ENCODE peak calls at places on chromosome 9, in four cellular contexts. X is HEK293T, Q is AG09319, S is adipocyte. D is an unnamed sample.

GRCh38 chr9:36218411-36218901 is 27.7 kb downstream of the CLTA start:
- DNase-seq in X (no peak), Q (no peak), S (no peak), D (no peak)

GRCh38 chr9:136981588-136982231 is 1.1 kb upstream of the LCNL1 start:
- DNase-seq in X (no peak), Q (no peak), S (no peak), D (no peak)

GRCh38 chr9:129473523-129474244 is 147.2 kb downstream of the C9orf50 start:
- DNase-seq in X (no peak), Q (peak), S (peak), D (no peak)

GRCh38 chr9:134887219-134887618 is 6.6 kb downstream of the FCN2 start:
- DNase-seq in X (no peak), Q (no peak), S (no peak), D (no peak)

GRCh38 chr9:13967493-13967892 is 346.4 kb downstream of the NFIB start:
- DNase-seq in X (no peak), Q (no peak), S (no peak), D (no peak)

GRCh38 chr9:122179690-122180074 is 20.0 kb downstream of the MORN5 start:
- DNase-seq in X (no peak), Q (no peak), S (no peak), D (no peak)

GRCh38 chr9:4821133-4821532 is 28.4 kb downstream of the RCL1 start:
- DNase-seq in X (no peak), Q (no peak), S (no peak), D (no peak)

GRCh38 chr9:36748322-36748899 is 175.7 kb downstream of the MELK start:
- DNase-seq in X (peak), Q (peak), S (peak), D (no peak)

GRCh38 chr9:101739311-101739710 is 864 bp upstream of the GRIN3A start:
- DNase-seq in X (no peak), Q (no peak), S (no peak), D (no peak)

GRCh38 chr9:79799691-79800345 is 228.1 kb downstream of the TLE4 start:
- DNase-seq in X (no peak), Q (peak), S (peak), D (no peak)

GRCh38 chr9:35820076-35820475 is 5.2 kb upstream of the HINT2 start:
- DNase-seq in X (no peak), Q (no peak), S (peak), D (no peak)

GRCh38 chr9:91178281-91179236 is 183.2 kb downstream of the AUH start:
- DNase-seq in X (no peak), Q (no peak), S (no peak), D (no peak)

GRCh38 chr9:101458955-101459631 is 23.5 kb upstream of the ALDOB start:
- DNase-seq in X (peak), Q (peak), S (peak), D (peak)

GRCh38 chr9:79360387-79361347 is 211.1 kb upstream of the TLE4 start:
- DNase-seq in X (no peak), Q (no peak), S (peak), D (no peak)

GRCh38 chr9:38068616-38068865 is 486 bp downstream of the SHB start:
- DNase-seq in X (peak), Q (no peak), S (peak), D (no peak)

GRCh38 chr9:70428781-70429180 is 14.3 kb upstream of the KLF9 start:
- DNase-seq in X (no peak), Q (no peak), S (peak), D (no peak)

GRCh38 chr9:97954550-97954989 is 16.6 kb upstream of the HEMGN start:
- DNase-seq in X (peak), Q (no peak), S (no peak), D (no peak)

D was measured in GM04504.